ENCODE peak calls at places on chromosomes 11 and 22, in four cellular contexts. O is K562, T is GM12878, H is H1. S is an unnamed sample.

GRCh38 chr11:83042966-83043711 is 28.6 kb downstream of the RAB30 start:
- DNase-seq in H (no peak), T (no peak), O (no peak), S (no peak)

GRCh38 chr22:33112606-33113005 is 54.4 kb upstream of the SYN3 start:
- DNase-seq in H (no peak), T (peak), O (no peak), S (no peak)

GRCh38 chr22:29870574-29870973 is 12.4 kb upstream of the MTMR3 start:
- DNase-seq in O (no peak), T (no peak), H (no peak), S (no peak)

GRCh38 chr11:86152006-86152862 is 83.3 kb upstream of the PICALM start:
- DNase-seq in O (no peak), T (no peak), H (no peak), S (peak)

GRCh38 chr22:49487950-49488349 is 339.7 kb downstream of the BRD1 start:
- DNase-seq in T (no peak), H (peak), O (no peak), S (no peak)

GRCh38 chr22:19876314-19876940 is 21.8 kb upstream of the GNB1L start:
- DNase-seq in H (peak), O (no peak), T (no peak), S (no peak)

GRCh38 chr22:36455571-36456458 is 25.6 kb downstream of the TXN2 start:
- DNase-seq in H (no peak), O (no peak), T (no peak), S (no peak)

GRCh38 chr11:67057410-67057757 is 737 bp downstream of the RHOD start:
- DNase-seq in H (no peak), O (no peak), T (no peak), S (no peak)

GRCh38 chr11:126148317-126148716 is 63.1 kb downstream of the RPUSD4 start:
- DNase-seq in O (no peak), H (no peak), T (no peak), S (no peak)

GRCh38 chr11:28636566-28636965 is 528.4 kb downstream of the METTL15 start:
- DNase-seq in T (no peak), O (no peak), H (no peak), S (peak)

GRCh38 chr22:40620464-40621046 is 16.0 kb downstream of the MRTFA start:
- DNase-seq in H (no peak), T (no peak), O (peak), S (peak)

GRCh38 chr11:68855205-68855978 is 13.7 kb upstream of the CPT1A start:
- DNase-seq in O (no peak), H (peak), T (no peak), S (peak)

GRCh38 chr22:48741540-48741939 is 1086.1 kb downstream of the BRD1 start:
- DNase-seq in T (no peak), O (no peak), H (peak), S (no peak)

GRCh38 chr11:16863382-16863781 is 124.9 kb downstream of the C11orf58 start:
- DNase-seq in H (no peak), O (no peak), T (no peak), S (no peak)

GRCh38 chr11:128625316-128625715 is 38.0 kb upstream of the ETS1 start:
- DNase-seq in O (no peak), H (peak), T (no peak), S (no peak)

GRCh38 chr11:114061053-114062049 is 1.8 kb downstream of the ZBTB16 start:
- DNase-seq in H (peak), O (peak), T (no peak), S (no peak)

GRCh38 chr22:23850136-23850611 is 7.5 kb upstream of the SLC2A11 start:
- DNase-seq in T (no peak), O (no peak), H (no peak), S (no peak)

GRCh38 chr11:44977493-44977984 is 26.9 kb upstream of the TP53I11 start:
- DNase-seq in H (no peak), T (no peak), O (no peak), S (peak)
- TF ChIP-seq CHD1 in H (no peak), T (no peak), O (no peak), S (no peak)

DNA sequence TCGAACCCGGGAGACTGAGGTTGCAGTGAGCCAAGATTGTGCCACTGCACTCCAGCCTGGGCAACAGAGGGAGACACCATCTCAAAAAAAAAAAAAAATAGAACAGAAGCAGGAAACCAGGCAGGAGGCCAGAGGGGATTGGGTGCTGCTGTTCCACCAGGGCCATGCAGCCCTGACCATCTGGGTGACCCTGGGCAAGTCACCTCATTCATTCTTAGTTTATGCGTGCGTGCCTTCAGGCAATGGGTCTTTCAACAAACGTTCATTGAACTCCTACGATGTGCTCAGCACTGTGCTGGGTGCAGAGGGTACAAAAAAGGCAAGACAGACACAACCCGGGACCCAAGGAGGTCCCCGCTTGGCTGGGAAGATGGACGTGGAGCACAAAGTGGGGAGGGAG is 18.3 kb downstream of the RPL3 start:
- DNase-seq in O (no peak), H (no peak), T (no peak), S (no peak)
- TF ChIP-seq CHD1 in O (no peak), H (no peak), T (no peak), S (no peak)

GRCh38 chr22:24894220-24894975 is 52.1 kb downstream of the LHFPL7 start:
- DNase-seq in H (no peak), O (no peak), T (no peak), S (peak)
- TF ChIP-seq CHD1 in H (no peak), O (no peak), T (no peak), S (no peak)

DNA sequence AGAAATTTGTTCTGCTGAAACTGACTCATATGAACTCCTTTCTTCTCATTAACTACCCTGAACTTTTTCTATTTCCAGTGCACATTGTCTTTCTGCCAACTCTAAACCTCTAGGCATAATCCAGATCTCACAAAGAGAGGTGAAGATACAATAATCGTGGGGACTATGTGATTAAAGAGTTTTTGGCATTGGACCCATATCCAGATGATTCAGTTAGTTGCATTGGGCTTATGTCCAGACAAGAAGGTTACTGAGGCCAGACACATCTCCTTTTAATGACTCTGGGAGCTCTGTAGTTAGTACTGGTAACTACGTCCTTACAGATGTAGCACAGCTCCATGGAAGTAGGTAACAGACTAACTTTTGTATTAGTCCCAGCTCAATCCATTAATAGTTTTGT is 273.0 kb downstream of the CASP12 start:
- DNase-seq in T (no peak), O (no peak), H (no peak), S (peak)
- TF ChIP-seq CHD1 in T (no peak), O (no peak), H (no peak), S (no peak)

GRCh38 chr11:64763804-64764611 is 4.2 kb upstream of the PYGM start:
- DNase-seq in H (no peak), O (no peak), T (no peak), S (no peak)
- TF ChIP-seq CHD1 in H (no peak), O (no peak), T (no peak), S (no peak)

GRCh38 chr11:96763244-96763643 is 373.4 kb downstream of the JRKL start:
- DNase-seq in H (no peak), O (no peak), T (no peak), S (no peak)
- TF ChIP-seq CHD1 in H (no peak), O (no peak), T (no peak), S (no peak)

DNA sequence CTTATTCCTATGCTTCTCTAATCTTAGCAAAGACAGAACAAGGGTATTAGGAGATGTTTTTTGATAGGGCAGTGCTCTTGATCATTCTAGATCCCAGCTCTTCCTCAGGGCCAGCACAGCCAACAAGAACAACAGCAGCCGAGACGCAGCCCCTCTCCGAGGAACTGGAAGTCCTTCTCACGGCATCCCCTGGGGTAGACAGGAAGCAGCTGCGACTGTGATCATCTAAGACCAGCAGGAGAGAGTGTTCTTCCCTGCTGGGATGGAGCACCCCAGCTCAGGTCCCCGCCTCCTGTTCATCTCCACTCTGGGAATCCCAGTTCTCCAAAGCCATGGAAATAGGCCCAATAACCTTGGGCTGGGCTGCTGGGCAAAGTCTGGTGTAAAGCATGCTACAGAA is 29.6 kb downstream of the IRAG1 start:
- DNase-seq in T (no peak), O (no peak), H (no peak), S (no peak)
- TF ChIP-seq CHD1 in T (no peak), O (no peak), H (no peak), S (no peak)

GRCh38 chr11:78112588-78113275 is 26.7 kb downstream of the ALG8 start:
- DNase-seq in O (no peak), H (no peak), T (peak), S (no peak)
- TF ChIP-seq CHD1 in O (no peak), H (no peak), T (no peak), S (no peak)

GRCh38 chr22:37641251-37641949 is 1.9 kb downstream of the SH3BP1 start:
- DNase-seq in H (no peak), T (no peak), O (no peak), S (no peak)

GRCh38 chr22:37639771-37640590 is 512 bp downstream of the SH3BP1 start:
- DNase-seq in O (peak), T (no peak), H (no peak), S (no peak)

GRCh38 chr22:37638351-37639069 is 959 bp upstream of the SH3BP1 start:
- DNase-seq in O (no peak), T (no peak), H (no peak), S (no peak)

GRCh38 chr22:37640591-37641250 is 1.3 kb downstream of the SH3BP1 start:
- DNase-seq in O (no peak), T (no peak), H (no peak), S (no peak)

DNA sequence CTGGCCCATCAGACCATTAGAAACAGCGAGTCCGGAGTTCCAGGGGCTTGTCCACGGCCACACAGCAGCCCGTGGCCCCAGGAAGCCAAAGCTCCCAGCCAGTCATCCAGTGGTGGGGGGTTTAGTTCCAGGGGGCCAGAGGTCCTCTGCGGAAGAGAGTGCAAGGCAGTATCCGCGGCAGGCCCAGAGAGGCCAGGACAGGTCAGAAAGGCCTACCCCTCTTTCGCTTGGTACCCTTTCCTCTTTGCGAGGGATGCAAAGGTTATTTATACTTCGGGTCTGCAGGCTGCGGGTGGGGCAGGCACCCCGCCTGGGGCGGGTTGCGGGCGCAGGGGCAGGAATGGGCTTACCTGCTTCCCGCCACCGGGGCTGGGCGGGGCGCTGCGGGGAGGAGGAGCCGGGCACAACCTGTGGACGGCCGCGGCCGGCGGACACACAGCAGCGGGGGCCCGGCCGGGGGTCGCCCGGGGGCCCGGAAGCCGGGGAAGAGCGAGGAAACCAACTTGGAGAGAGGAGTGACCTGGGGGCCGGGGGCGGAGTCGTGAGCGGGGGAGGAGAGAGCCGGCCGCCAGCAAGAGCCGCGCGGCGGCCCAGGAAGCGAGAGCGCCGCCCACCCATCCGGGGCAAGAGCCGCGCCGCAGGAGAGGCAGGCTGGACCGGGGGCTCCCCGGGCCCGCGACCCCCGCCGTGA is at the start of gene SH3BP1:
- DNase-seq in T (no peak), O (peak), H (peak), S (no peak)
- TF ChIP-seq CHD1 in T (no peak), O (no peak), H (no peak), S (no peak)

GRCh38 chr11:72441647-72442267 is 7.4 kb upstream of the CLPB start:
- DNase-seq in H (no peak), T (no peak), O (no peak), S (peak)

GRCh38 chr11:72433455-72434061 is 773 bp downstream of the CLPB start:
- DNase-seq in T (no peak), O (no peak), H (no peak), S (no peak)

GRCh38 chr11:72443016-72443415 is 8.7 kb upstream of the CLPB start:
- DNase-seq in H (no peak), T (no peak), O (no peak), S (peak)

GRCh38 chr11:72436667-72437066 is 2.3 kb upstream of the CLPB start:
- DNase-seq in T (no peak), H (no peak), O (no peak), S (no peak)

GRCh38 chr11:72439455-72439854 is 5.1 kb upstream of the CLPB start:
- DNase-seq in T (no peak), H (no peak), O (no peak), S (peak)
- TF ChIP-seq CHD1 in T (no peak), H (no peak), O (no peak), S (no peak)

S was measured in IMR-90.